ENCODE peak calls at places on chromosomes 16 and 17, in ten cellular contexts. E, W, S, G, C, Z, N, L, I and M are unnamed samples. For H3K4me1, the result is how much of the 10 kb centered on the place peaks cover.

GRCh38 chr17:72561266-72561665 is 440.4 kb downstream of the SOX9 start:
- DNase-seq in I (peak), G (no peak), S (no peak), Z (no peak), L (no peak), C (no peak), E (no peak), N (no peak), W (no peak), M (no peak)

GRCh38 chr16:4529085-4530060 is 9.2 kb downstream of the CDIP1 start:
- DNase-seq in G (no peak), C (no peak), I (no peak), E (peak), W (peak), S (no peak), Z (no peak), N (no peak), L (peak), M (peak)

GRCh38 chr17:37761065-37761464 is 16.2 kb upstream of the HNF1B start:
- DNase-seq in E (no peak), L (no peak), I (no peak), S (no peak), G (no peak), W (no peak), C (no peak), N (no peak), Z (no peak), M (no peak)

GRCh38 chr17:75273968-75274708 is 3.1 kb upstream of the MIF4GD start:
- DNase-seq in L (no peak), S (no peak), W (no peak), Z (no peak), N (peak), I (peak), E (no peak), C (peak), G (no peak), M (no peak)

GRCh38 chr17:78953356-78954350 is 26.1 kb downstream of the LGALS3BP start:
- DNase-seq in N (peak), E (no peak), W (no peak), C (no peak), S (no peak), L (no peak), I (no peak), G (peak), Z (no peak), M (no peak)

GRCh38 chr17:64209983-64210382 is 53.1 kb downstream of the TEX2 start:
- DNase-seq in I (no peak), Z (no peak), W (no peak), S (no peak), N (no peak), G (no peak), C (no peak), L (no peak), E (no peak), M (peak)

GRCh38 chr16:27346818-27347217 is 33.0 kb downstream of the IL4R start:
- DNase-seq in L (no peak), W (no peak), I (no peak), E (no peak), G (no peak), Z (no peak), N (no peak), S (no peak), C (no peak), M (no peak)

GRCh38 chr17:1998426-1998784 is 26.7 kb downstream of the RTN4RL1 start:
- DNase-seq in N (no peak), E (no peak), C (no peak), G (no peak), Z (no peak), L (no peak), I (peak), S (no peak), W (no peak), M (no peak)

GRCh38 chr17:79953335-79953734 is 82.3 kb downstream of the TBC1D16 start:
- DNase-seq in Z (no peak), E (no peak), N (no peak), W (no peak), I (no peak), G (peak), C (no peak), S (no peak), L (no peak), M (no peak)

GRCh38 chr16:68331879-68332410 is 21.1 kb downstream of the PRMT7 start:
- DNase-seq in L (peak), N (no peak), C (no peak), E (peak), G (no peak), W (no peak), Z (no peak), I (no peak), S (no peak), M (no peak)

GRCh38 chr16:371729-372521 is 1.6 kb upstream of the MRPL28 start:
- DNase-seq in E (no peak), S (no peak), L (no peak), W (no peak), N (peak), Z (no peak), G (peak), C (no peak), I (no peak), M (no peak)

GRCh38 chr16:67922740-67923139 is 8.9 kb downstream of the CTRL start:
- DNase-seq in S (no peak), W (no peak), L (no peak), C (no peak), N (no peak), I (no peak), E (no peak), G (no peak), Z (no peak), M (no peak)

GRCh38 chr17:65156835-65157565 is 19.8 kb downstream of the RGS9 start:
- DNase-seq in I (peak), N (no peak), L (no peak), C (no peak), Z (no peak), W (no peak), E (no peak), S (no peak), G (no peak), M (no peak)

GRCh38 chr17:78974635-78975591 is 4.8 kb downstream of the LGALS3BP start:
- DNase-seq in W (peak), L (peak), Z (no peak), S (peak), I (peak), E (no peak), N (peak), G (no peak), C (no peak), M (no peak)

GRCh38 chr17:73524941-73525679 is 119.1 kb downstream of the SDK2 start:
- DNase-seq in I (no peak), E (no peak), Z (no peak), S (no peak), G (no peak), W (no peak), N (no peak), L (no peak), C (no peak), M (no peak)

GRCh38 chr16:5450435-5451104 is 353.0 kb upstream of the EEF2KMT start:
- DNase-seq in G (no peak), S (no peak), N (no peak), Z (no peak), E (no peak), I (no peak), L (no peak), W (no peak), C (no peak), M (no peak)

GRCh38 chr16:81652798-81653505 is 126.1 kb upstream of the PLCG2 start:
- DNase-seq in L (no peak), W (no peak), E (no peak), Z (no peak), C (no peak), N (no peak), I (no peak), S (no peak), G (no peak), M (no peak)

GRCh38 chr16:81654346-81654745 is 124.7 kb upstream of the PLCG2 start:
- DNase-seq in S (no peak), I (no peak), Z (no peak), L (no peak), W (no peak), G (no peak), E (no peak), C (no peak), N (no peak), M (no peak)

GRCh38 chr16:81650281-81650680 is 128.8 kb upstream of the PLCG2 start:
- DNase-seq in S (no peak), C (no peak), I (no peak), Z (no peak), E (no peak), L (no peak), W (no peak), N (no peak), G (no peak), M (no peak)

GRCh38 chr16:81650982-81651562 is 128.0 kb upstream of the PLCG2 start:
- DNase-seq in C (peak), L (no peak), I (peak), Z (no peak), S (peak), G (peak), E (no peak), W (peak), N (peak), M (no peak)

GRCh38 chr16:81651758-81652718 is 127.1 kb upstream of the PLCG2 start:
- DNase-seq in W (no peak), I (no peak), S (no peak), E (no peak), N (no peak), L (no peak), Z (no peak), G (peak), C (peak), M (no peak)
- H3K4me1 ChIP-seq in W (under half), I (under half), S (under half), E (half or more), N (under half), L (under half), Z (under half), G (under half), C (under half), M (under half)

GRCh38 chr16:65600046-65600445 is 478.2 kb upstream of the CDH11 start:
- DNase-seq in G (no peak), Z (no peak), S (no peak), E (no peak), W (peak), I (no peak), N (no peak), C (no peak), L (no peak), M (no peak)

GRCh38 chr16:65601781-65602180 is 479.9 kb upstream of the CDH11 start:
- DNase-seq in I (no peak), L (peak), Z (no peak), W (no peak), S (no peak), E (peak), N (no peak), G (no peak), C (no peak), M (no peak)

GRCh38 chr16:65600629-65601028 is 478.8 kb upstream of the CDH11 start:
- DNase-seq in G (no peak), S (no peak), E (no peak), W (no peak), I (no peak), C (no peak), N (no peak), Z (no peak), L (no peak), M (no peak)

DNA sequence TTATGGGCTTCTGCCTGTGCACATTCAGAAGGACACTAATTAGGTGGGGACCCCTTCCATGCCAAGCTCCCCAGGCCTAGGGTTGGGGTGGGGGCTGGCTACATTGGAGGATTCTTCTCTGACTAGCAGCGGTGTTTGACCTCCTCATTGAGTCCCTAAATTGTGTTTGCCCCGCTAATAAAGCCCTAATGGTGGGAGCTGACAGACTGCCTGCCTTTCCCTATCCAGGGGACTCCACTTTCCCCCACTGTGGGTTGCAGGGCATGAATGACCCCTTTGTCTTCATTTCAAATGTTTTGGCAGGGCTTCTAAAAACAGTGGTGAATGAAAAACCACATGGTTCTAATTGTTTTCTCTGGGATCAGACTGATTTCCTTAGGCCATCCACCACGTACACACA is 476.8 kb upstream of the CDH11 start:
- DNase-seq in E (no peak), I (no peak), W (no peak), L (no peak), S (no peak), G (no peak), N (no peak), Z (no peak), C (no peak), M (no peak)
- H3K27ac ChIP-seq in E (no peak), I (no peak), W (no peak), L (no peak), S (no peak), G (no peak), N (no peak), Z (no peak), C (no peak), M (no peak)

GRCh38 chr16:57744646-57744903 is 9.0 kb downstream of the KATNB1 start:
- DNase-seq in Z (no peak), W (no peak), N (no peak), E (no peak), G (no peak), L (no peak), S (no peak), I (no peak), C (no peak), M (no peak)
- H3K4me1 ChIP-seq in Z (under half), W (under half), N (under half), E (under half), G (under half), L (under half), S (under half), I (under half), C (under half), M (under half)

DNA sequence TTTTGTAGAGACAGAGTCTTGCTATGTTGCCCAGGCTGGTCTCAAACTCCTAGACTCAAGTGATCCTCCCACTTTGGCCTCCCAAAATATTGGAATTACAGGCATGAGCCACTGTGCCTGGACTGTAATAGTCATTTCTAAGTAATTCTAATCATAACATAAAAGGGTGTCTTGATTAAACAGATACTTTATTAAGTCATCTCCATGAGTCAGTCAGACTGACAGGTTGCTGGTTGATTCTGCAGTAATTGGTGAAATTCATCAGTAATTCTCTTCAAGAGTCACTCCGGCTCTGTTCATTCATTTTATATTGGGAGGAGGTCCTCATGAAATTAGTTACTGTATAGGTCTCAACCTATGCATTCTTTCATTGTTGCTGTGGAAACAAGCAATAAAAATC is 85.6 kb downstream of the SPECC1 start:
- DNase-seq in C (no peak), L (no peak), N (no peak), G (no peak), S (no peak), E (no peak), W (no peak), Z (no peak), I (no peak), M (no peak)
- H3K27ac ChIP-seq in C (no peak), L (no peak), N (peak), G (no peak), S (peak), E (no peak), W (no peak), Z (no peak), I (no peak), M (no peak)